ENCODE peak calls at places on chromosomes 1 and 21, in four cellular contexts. G is effector memory CD8-positive, alpha-beta T cell; O is endodermal cell; F is stimulated activated CD4-positive, alpha-beta T cell treated with anti-CD3 and anti-CD28 coated beads, TNF-alpha, amount 100 ng/mL, for 24 hours. R is an unnamed sample.

GRCh38 chr1:231171623-231172197 is 9.9 kb downstream of the TRIM67 start:
- DNase-seq in G (no peak), O (no peak), F (no peak), R (no peak)

GRCh38 chr1:18592368-18592767 is 38.3 kb upstream of the PAX7 start:
- DNase-seq in G (no peak), O (peak), F (no peak), R (no peak)

GRCh38 chr1:41542196-41542955 is 57.9 kb upstream of the EDN2 start:
- DNase-seq in G (no peak), O (no peak), F (no peak), R (no peak)

GRCh38 chr21:42395302-42395701 is 550 bp downstream of the TMPRSS3 start:
- DNase-seq in G (no peak), O (no peak), F (no peak), R (no peak)

GRCh38 chr1:219161371-219161975 is 12.2 kb upstream of the LYPLAL1 start:
- DNase-seq in G (no peak), O (no peak), F (no peak), R (no peak)

GRCh38 chr1:26126321-26127084 is 14.9 kb downstream of the PDIK1L start:
- DNase-seq in G (peak), O (no peak), F (no peak), R (no peak)

GRCh38 chr1:192639607-192640368 is 3.8 kb downstream of the RGS13 start:
- DNase-seq in G (no peak), O (no peak), F (no peak), R (no peak)

GRCh38 chr1:226406401-226406881 is 1.5 kb downstream of the PARP1 start:
- DNase-seq in G (no peak), O (no peak), F (no peak), R (no peak)

GRCh38 chr1:34155851-34156250 is 9.2 kb downstream of the CSMD2 start:
- DNase-seq in G (no peak), O (no peak), F (no peak), R (no peak)